ENCODE peak calls at places on chromosomes 12 and 14, in seven cellular contexts. H is mammary epithelial cell, J is mesenchymal stem cell, Q is endodermal cell, B is PC-3, W is H1, G is neural progenitor cell. S is an unnamed sample. For H3K9me3, the result is how much of the 10 kb centered on the place peaks cover.

GRCh38 chr12:65891987-65892481 is 67.8 kb downstream of the HMGA2 start:
- DNase-seq in H (peak), W (no peak), G (no peak), J (peak), Q (peak), B (peak), S (no peak)

GRCh38 chr14:22536853-22537338 is 52.1 kb downstream of the DAD1 start:
- DNase-seq in Q (no peak), H (peak), W (no peak), J (peak), B (peak), G (no peak), S (no peak)

GRCh38 chr12:41557081-41557480 is 369.0 kb downstream of the PDZRN4 start:
- DNase-seq in G (no peak), H (no peak), W (no peak), J (no peak), Q (no peak), B (no peak), S (no peak)

GRCh38 chr14:73283592-73284379 is 46.5 kb downstream of the PAPLN start:
- DNase-seq in B (peak), Q (peak), W (no peak), J (no peak), H (no peak), G (peak), S (peak)

GRCh38 chr12:69015017-69015416 is 82.0 kb upstream of the CPM start:
- DNase-seq in G (no peak), B (no peak), W (no peak), J (no peak), Q (no peak), H (no peak), S (no peak)

GRCh38 chr12:30753761-30754382 is 879 bp downstream of the CAPRIN2 start:
- DNase-seq in G (peak), H (peak), B (peak), Q (no peak), J (peak), W (no peak), S (peak)

GRCh38 chr14:100241279-100241678 is 2.3 kb downstream of the YY1 start:
- DNase-seq in W (no peak), G (no peak), J (peak), B (peak), Q (no peak), H (no peak), S (no peak)

GRCh38 chr12:43776498-43776897 is 17.7 kb downstream of the IRAK4 start:
- DNase-seq in Q (no peak), W (no peak), G (peak), J (peak), H (peak), B (peak), S (peak)

GRCh38 chr12:988616-989015 is 2.4 kb upstream of the ERC1 start:
- DNase-seq in G (no peak), W (no peak), B (no peak), J (no peak), Q (no peak), H (no peak), S (no peak)

GRCh38 chr14:24481622-24482324 is 26.3 kb downstream of the CMA1 start:
- DNase-seq in B (peak), Q (peak), W (peak), G (peak), H (peak), J (no peak), S (peak)

GRCh38 chr12:49652921-49653520 is 29.7 kb downstream of the PRPF40B start:
- DNase-seq in W (no peak), G (no peak), Q (no peak), J (no peak), B (no peak), H (peak), S (no peak)

GRCh38 chr12:2681426-2682205 is 113.2 kb upstream of the FKBP4 start:
- DNase-seq in W (no peak), J (no peak), B (no peak), G (peak), Q (peak), H (no peak), S (no peak)

GRCh38 chr14:89190779-89191513 is 226.1 kb downstream of the FOXN3 start:
- DNase-seq in J (peak), B (no peak), G (peak), W (no peak), H (no peak), Q (no peak), S (no peak)

GRCh38 chr14:50542941-50543418 is 10.6 kb upstream of the MAP4K5 start:
- DNase-seq in J (peak), G (peak), H (peak), W (no peak), Q (no peak), B (peak), S (no peak)

GRCh38 chr12:119803391-119803791 is 73.7 kb downstream of the CIT start:
- DNase-seq in W (peak), H (no peak), G (peak), Q (peak), B (no peak), J (peak), S (peak)

DNA sequence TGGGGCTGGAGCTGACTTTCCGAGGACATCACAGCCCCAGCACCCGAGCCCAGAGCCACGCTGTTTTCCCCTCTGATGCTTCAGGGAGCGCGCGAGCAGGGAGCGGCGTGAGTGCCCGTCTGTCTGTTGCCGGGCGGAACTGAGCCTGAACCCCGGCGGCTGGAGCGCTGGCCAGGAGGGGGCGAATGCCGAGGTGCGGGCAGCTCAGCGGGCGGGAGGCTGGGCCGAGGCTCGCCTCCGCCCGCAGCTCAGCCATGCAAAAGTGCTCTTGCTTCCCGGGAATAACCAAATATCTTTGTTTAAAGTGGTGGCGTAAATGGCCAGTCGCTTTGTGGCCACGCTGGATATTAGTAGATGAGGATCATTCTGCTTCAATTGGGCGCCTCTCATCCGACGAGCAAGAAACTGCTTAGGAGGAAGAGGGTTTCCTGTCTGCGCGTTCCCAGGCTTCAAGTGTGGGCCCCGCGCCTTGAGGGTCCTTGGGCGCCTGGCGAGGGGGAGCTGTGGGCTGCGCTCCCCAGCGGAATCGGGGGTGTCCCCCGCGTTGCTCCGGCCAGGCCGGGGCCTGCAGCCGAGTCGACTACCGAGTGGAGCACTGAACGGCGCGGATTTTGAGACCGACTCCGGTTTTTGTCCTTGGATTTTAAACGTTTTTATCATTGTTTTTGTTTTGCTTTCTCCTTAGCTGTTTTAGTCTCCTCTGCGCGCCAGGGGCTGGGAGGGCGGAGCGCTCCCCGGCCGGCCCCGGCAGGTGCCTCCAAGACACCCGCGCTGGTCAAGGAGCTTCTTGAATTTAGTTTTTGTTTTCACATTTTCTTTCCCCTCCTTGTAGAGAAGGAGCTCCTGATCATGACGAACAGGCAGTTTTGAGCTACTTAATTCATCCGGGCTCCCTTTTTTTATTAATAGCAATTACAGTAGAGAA is 831 bp upstream of the NKX2-1 start:
- DNase-seq in B (peak), H (peak), G (peak), J (peak), W (peak), Q (peak), S (no peak)
- H3K9me3 ChIP-seq in B (under half), H (under half), G (under half), J (under half), W (under half), Q (under half), S (under half)

GRCh38 chr12:116520801-116521471 is 38.2 kb upstream of the MAP1LC3B2 start:
- DNase-seq in H (peak), Q (no peak), B (no peak), W (no peak), J (peak), G (no peak), S (no peak)
- H3K9ac ChIP-seq in H (peak), Q (no peak), B (no peak), W (no peak), J (no peak), G (no peak), S (no peak)

DNA sequence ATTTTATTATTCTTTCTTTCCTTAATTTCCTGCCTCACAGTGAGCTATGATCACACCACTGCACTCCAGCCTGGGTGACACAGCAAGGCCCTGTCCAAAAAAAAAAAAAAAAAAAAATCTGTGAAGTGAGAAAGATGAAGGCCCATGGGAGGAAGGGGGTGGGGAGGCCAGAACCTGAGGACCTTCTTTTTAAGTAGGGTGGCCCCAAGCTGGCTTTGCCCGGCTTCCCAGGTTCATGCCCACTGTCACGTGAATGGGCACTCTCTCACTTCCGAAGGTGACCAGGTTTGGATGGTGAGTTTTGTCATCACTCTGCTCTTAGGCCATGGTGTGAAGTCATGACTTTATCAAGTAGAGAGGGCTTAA is 82.3 kb downstream of the TNFAIP2 start:
- DNase-seq in J (no peak), Q (no peak), B (no peak), W (no peak), H (no peak), G (no peak), S (no peak)
- H3K9me3 ChIP-seq in J (under half), Q (half or more), B (under half), W (under half), H (under half), G (under half), S (under half)

DNA sequence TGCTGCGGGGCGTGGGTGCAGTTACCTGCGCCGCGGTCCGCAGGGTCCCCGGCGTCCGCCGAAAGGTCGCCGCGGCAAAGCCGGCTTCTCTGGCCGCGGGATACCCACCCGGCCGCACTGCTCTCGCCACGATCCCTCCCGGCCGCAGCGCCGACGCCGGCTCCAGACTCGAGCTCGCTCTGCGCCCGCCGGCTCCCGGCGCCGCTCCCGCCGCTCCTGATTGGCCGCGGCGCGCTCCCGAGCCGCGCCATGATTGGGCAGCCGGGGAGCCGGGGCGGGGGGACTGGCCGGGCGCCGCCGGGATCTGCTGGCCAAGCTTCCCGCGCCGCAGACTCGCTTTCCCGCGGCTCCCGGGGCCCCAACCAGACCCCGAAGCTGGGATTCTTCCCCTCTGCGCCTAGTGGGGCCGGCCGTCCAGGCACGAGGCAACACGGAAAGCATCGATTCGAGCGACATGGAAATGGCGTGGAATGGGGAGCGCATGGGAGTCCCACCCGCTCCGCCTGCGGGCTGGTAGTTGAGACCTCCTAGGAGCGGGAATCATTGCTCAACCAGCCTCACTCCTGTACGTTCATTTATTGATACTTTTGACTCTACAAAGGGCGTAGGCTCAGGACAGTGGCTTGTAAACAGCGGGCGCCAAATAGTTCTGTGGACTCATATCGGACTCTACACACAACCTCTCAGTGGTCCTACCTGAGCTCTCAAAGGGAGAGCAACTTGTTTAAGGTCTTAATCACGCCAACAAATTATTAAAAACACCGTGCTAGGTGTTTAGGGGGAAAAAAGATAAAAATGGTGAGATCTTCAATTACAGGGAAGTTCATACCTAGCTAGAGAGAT is 36.4 kb upstream of the STON2 start:
- DNase-seq in B (peak), H (peak), J (peak), G (peak), W (peak), Q (peak), S (peak)
- H3K9ac ChIP-seq in B (peak), H (peak), J (peak), G (no peak), W (peak), Q (no peak), S (peak)